ENCODE peak calls at places on chromosomes 2 and 18, in six cellular contexts. E is PC-9; F is psoas muscle; M is breast epithelium; T is neuronal stem cell; J is CD4-positive, alpha-beta memory T cell. N is an unnamed sample.
A peak's percentile ranks its signal among the peaks of the same experiment; 100 is the strongest.

GRCh38 chr18:9240270-9240669 is 94.3 kb upstream of the TWSG1 start:
- DNase-seq in F (no peak), E (no peak), T (no peak), J (no peak), M (no peak), N (no peak)

GRCh38 chr2:155381446-155381845 is 683.0 kb downstream of the KCNJ3 start:
- DNase-seq in T (no peak), F (no peak), E (no peak), M (no peak), J (no peak), N (no peak)

GRCh38 chr2:101106453-101107181 is 44.6 kb downstream of the TBC1D8 start:
- DNase-seq in E (no peak), F (no peak), T (no peak), J (no peak), M (no peak), N (no peak)

GRCh38 chr2:226411727-226412360 is 387.8 kb downstream of the IRS1 start:
- DNase-seq in J (no peak), F (no peak), M (no peak), E (peak; percentile 57), T (no peak), N (no peak)

GRCh38 chr18:62201870-62202269 is 14.8 kb downstream of the RELCH start:
- DNase-seq in J (no peak), F (no peak), T (no peak), M (no peak), E (no peak), N (no peak)

GRCh38 chr2:30417253-30417652 is 29.8 kb upstream of the LCLAT1 start:
- DNase-seq in M (no peak), F (peak; percentile 47), T (peak; percentile 60), E (no peak), J (no peak), N (no peak)

GRCh38 chr2:28377984-28378678 is 14.5 kb upstream of the FOSL2 start:
- DNase-seq in T (no peak), J (no peak), M (peak; percentile 70), F (peak; percentile 56), E (no peak), N (no peak)

GRCh38 chr2:38013158-38013752 is 62.7 kb downstream of the CYP1B1 start:
- DNase-seq in T (no peak), M (no peak), J (no peak), F (no peak), E (no peak), N (no peak)

GRCh38 chr2:76180676-76181075 is 470.0 kb upstream of the GCFC2 start:
- DNase-seq in M (no peak), E (no peak), T (no peak), J (no peak), F (no peak), N (no peak)

GRCh38 chr2:74548919-74549684 is 4.6 kb downstream of the LOXL3 start:
- DNase-seq in F (peak; percentile 76), J (no peak), E (peak; percentile 72), M (no peak), T (peak; percentile 49), N (peak; percentile 29)

GRCh38 chr18:9700261-9700796 is 7.8 kb upstream of the RAB31 start:
- DNase-seq in E (no peak), J (no peak), T (no peak), F (no peak), M (no peak), N (no peak)

GRCh38 chr2:231672617-231673347 is 35.5 kb upstream of the PTMA start:
- DNase-seq in J (no peak), T (no peak), M (no peak), E (peak; percentile 89), F (no peak), N (no peak)

GRCh38 chr2:13227543-13227942 is 510.8 kb downstream of the TRIB2 start:
- DNase-seq in E (no peak), T (no peak), M (no peak), J (no peak), F (no peak), N (no peak)

GRCh38 chr2:146927080-146927714 is 917.6 kb upstream of the ACVR2A start:
- DNase-seq in T (peak; percentile 48), F (peak; percentile 42), E (peak; percentile 49), M (no peak), J (no peak), N (peak; percentile 4)

GRCh38 chr18:10805587-10806088 is 279.8 kb downstream of the NAPG start:
- DNase-seq in T (no peak), J (no peak), E (no peak), M (no peak), F (no peak), N (no peak)

GRCh38 chr2:44136186-44136585 is 32.5 kb upstream of the PPM1B start:
- DNase-seq in J (no peak), E (peak; percentile 37), M (no peak), T (no peak), F (no peak), N (no peak)

DNA sequence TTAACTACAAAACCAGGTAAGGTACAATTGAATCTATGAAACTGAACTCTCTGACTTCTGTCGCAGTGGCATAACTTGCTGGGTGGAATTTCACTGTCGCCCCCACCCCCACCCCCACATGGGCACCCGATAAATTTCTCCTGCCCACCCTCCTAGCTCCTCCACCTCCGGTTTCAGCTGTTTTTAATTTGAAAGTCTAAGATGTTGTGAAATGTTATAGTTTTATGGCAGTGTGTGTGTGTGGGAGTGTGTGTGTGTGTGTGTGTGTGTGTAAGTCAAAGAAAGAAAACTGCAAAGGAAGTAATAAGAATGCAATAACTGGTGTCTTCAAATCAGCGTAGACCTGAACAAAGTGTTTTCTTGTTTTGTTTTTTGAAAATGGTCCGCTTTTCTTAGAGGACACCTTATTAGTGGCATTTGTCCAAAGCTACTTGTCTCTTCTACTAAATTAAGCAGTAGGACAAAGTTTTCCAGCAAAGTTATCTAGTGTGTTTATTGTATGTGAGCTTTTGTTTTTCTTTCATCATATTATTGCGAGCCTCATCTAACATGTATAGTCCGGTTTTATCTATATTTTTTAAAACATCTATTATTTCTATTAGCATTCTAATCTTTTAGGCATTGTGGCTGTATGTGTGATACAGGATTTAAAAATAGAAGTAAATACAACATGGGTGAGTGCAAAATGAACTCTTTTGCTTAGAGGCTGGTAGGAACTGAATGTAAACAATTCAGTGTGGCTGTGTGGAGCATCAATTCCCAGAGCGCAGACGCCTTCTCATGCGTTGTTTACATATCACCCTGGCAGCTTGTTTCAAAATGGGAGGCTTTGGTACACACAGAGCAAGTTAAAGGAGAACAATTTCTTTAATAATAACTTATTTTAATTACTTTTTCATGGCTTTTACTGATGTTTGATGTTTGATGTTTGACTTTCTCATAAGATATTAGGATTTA is 610 bp downstream of the DTNA start:
- DNase-seq in F (no peak), E (no peak), M (no peak), T (no peak), J (no peak), N (no peak)
- H3K27ac ChIP-seq in F (peak overlapping the region; percentile 73), E (no peak overlapping the region), M (peak overlapping the region; percentile 48), T (peak overlapping the region; percentile 64), J (no peak overlapping the region), N (peak overlapping the region; percentile 89)

GRCh38 chr2:238378230-238379095 is 48.3 kb upstream of the ASB1 start:
- DNase-seq in E (no peak), J (no peak), M (no peak), F (no peak), T (no peak), N (no peak)

GRCh38 chr2:238379096-238379810 is 47.5 kb upstream of the ASB1 start:
- DNase-seq in F (no peak), T (no peak), M (no peak), E (peak; percentile 31), J (peak; percentile 48), N (no peak)

GRCh38 chr2:238380785-238381184 is 45.9 kb upstream of the ASB1 start:
- DNase-seq in E (no peak), T (no peak), J (no peak), F (no peak), M (no peak), N (no peak)

GRCh38 chr2:238381341-238382130 is 45.2 kb upstream of the ASB1 start:
- DNase-seq in E (no peak), J (no peak), T (no peak), F (no peak), M (no peak), N (no peak)

DNA sequence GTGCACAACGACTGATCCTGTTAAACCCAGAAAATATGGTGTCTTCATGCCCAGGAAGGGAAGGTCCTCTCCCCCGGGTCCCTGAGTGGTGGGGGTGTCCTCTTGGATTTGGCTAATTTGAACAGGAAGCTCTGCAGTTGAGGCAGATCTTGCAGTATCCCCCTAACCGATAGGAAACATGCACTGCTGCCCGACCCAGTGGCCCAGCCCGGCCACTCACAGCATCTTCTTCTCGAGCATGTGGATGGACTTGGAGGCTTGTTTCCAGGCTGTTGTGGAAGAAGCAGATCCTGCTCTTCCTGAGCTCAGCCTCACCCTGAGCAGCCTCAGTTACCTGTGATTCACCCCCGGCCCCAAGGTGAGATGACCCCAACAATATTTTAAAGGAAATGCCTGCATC is 46.4 kb upstream of the ASB1 start:
- DNase-seq in M (no peak), E (no peak), J (no peak), T (no peak), F (no peak), N (no peak)
- H3K27ac ChIP-seq in M (no peak overlapping the region), E (peak overlapping the region; percentile 58), J (no peak overlapping the region), T (no peak overlapping the region), F (no peak overlapping the region), N (no peak overlapping the region)

GRCh38 chr18:51647942-51648341 is 450.5 kb upstream of the MEX3C start:
- DNase-seq in M (no peak), T (no peak), J (no peak), E (no peak), F (no peak), N (no peak)
- H3K27ac ChIP-seq in M (no peak overlapping the region), T (no peak overlapping the region), J (no peak overlapping the region), E (no peak overlapping the region), F (no peak overlapping the region), N (no peak overlapping the region)

GRCh38 chr2:215431290-215431689 is 4.6 kb downstream of the FN1 start:
- DNase-seq in T (no peak), F (no peak), M (no peak), E (no peak), J (no peak), N (no peak)

GRCh38 chr2:215431778-215432758 is 3.8 kb downstream of the FN1 start:
- DNase-seq in M (no peak), J (no peak), F (no peak), E (no peak), T (no peak), N (no peak)

GRCh38 chr2:215429424-215429823 is 6.4 kb downstream of the FN1 start:
- DNase-seq in E (no peak), J (no peak), T (no peak), M (no peak), F (no peak), N (no peak)

GRCh38 chr2:215432759-215433594 is 2.9 kb downstream of the FN1 start:
- DNase-seq in M (no peak), T (no peak), F (no peak), J (no peak), E (no peak), N (no peak)

DNA sequence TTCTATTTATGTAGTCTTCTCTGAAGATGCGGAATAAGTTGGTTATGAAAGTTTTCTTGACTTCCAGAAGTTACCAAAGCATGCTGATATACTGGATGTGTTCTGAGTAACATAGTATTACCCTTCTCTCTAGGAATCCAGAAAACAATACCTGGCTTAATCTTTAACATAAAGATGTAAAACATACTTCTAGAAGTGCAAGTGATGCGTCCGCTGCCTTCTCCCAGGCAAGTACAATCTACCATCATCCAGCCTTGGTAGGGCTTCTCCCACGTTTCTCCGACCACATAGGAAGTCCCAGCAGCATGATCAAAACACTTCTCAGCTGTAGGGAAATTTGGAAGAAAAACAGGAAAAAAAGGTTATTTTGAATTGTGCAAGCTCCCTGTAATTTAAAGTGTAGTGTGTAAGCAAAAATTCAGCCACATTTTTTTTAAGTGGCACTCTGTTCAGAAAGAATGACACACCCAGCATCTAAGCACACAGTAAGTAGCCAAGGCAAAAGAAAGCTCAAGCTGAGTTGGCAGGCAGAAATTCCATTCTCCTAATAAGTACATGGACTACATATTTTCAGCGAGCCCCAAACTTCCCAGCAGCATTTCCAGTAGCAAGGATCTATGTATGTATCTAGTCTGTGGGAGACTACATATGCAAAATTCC is 5.2 kb downstream of the FN1 start:
- DNase-seq in F (no peak), J (no peak), E (no peak), T (no peak), M (no peak), N (no peak)
- H3K27ac ChIP-seq in F (no peak overlapping the region), J (no peak overlapping the region), E (no peak overlapping the region), T (no peak overlapping the region), M (no peak overlapping the region), N (no peak overlapping the region)

N was measured in caudate nucleus.